ENCODE peak calls at places on chromosomes 2 and 18, in nine cellular contexts. One of them, this sample, is unnamed.

GRCh38 chr18:5294113-5294617 is 1.4 kb downstream of the ZBTB14 start:
- DNase-seq in NCI-H774: no peak
- DNase-seq in left cardiac atrium: peak
- DNase-seq in foreskin fibroblast: no peak
- DNase-seq in MM.1S: no peak
- DNase-seq in T-helper 17 cell: no peak
- DNase-seq in HEK293T: no peak
- DNase-seq in neural progenitor cell: no peak
- DNase-seq in activated CD4-positive, alpha-beta T cell treated with anti-CD3 and anti-CD28 coated beads, Interleukin-2, amount 10 ng/mL, durations not matched to agents 7 days and 5 days: no peak
- DNase-seq in this sample: peak

GRCh38 chr2:29650634-29651097 is 270.7 kb downstream of the ALK start:
- DNase-seq in NCI-H774: no peak
- DNase-seq in left cardiac atrium: no peak
- DNase-seq in foreskin fibroblast: no peak
- DNase-seq in MM.1S: no peak
- DNase-seq in T-helper 17 cell: no peak
- DNase-seq in HEK293T: no peak
- DNase-seq in neural progenitor cell: no peak
- DNase-seq in activated CD4-positive, alpha-beta T cell treated with anti-CD3 and anti-CD28 coated beads, Interleukin-2, amount 10 ng/mL, durations not matched to agents 7 days and 5 days: no peak
- DNase-seq in this sample: no peak

GRCh38 chr2:119428488-119429224 is 3.0 kb upstream of the TMEM37 start:
- DNase-seq in NCI-H774: no peak
- DNase-seq in left cardiac atrium: peak
- DNase-seq in foreskin fibroblast: no peak
- DNase-seq in MM.1S: no peak
- DNase-seq in T-helper 17 cell: no peak
- DNase-seq in HEK293T: no peak
- DNase-seq in neural progenitor cell: no peak
- DNase-seq in activated CD4-positive, alpha-beta T cell treated with anti-CD3 and anti-CD28 coated beads, Interleukin-2, amount 10 ng/mL, durations not matched to agents 7 days and 5 days: no peak
- DNase-seq in this sample: no peak

GRCh38 chr18:70417847-70418246 is 129.0 kb downstream of the SOCS6 start:
- DNase-seq in NCI-H774: no peak
- DNase-seq in left cardiac atrium: no peak
- DNase-seq in foreskin fibroblast: no peak
- DNase-seq in MM.1S: no peak
- DNase-seq in T-helper 17 cell: no peak
- DNase-seq in HEK293T: no peak
- DNase-seq in neural progenitor cell: no peak
- DNase-seq in activated CD4-positive, alpha-beta T cell treated with anti-CD3 and anti-CD28 coated beads, Interleukin-2, amount 10 ng/mL, durations not matched to agents 7 days and 5 days: no peak
- DNase-seq in this sample: no peak

GRCh38 chr2:88591684-88592083 is 35.6 kb downstream of the EIF2AK3 start:
- DNase-seq in NCI-H774: no peak
- DNase-seq in left cardiac atrium: no peak
- DNase-seq in foreskin fibroblast: no peak
- DNase-seq in MM.1S: no peak
- DNase-seq in T-helper 17 cell: no peak
- DNase-seq in HEK293T: no peak
- DNase-seq in neural progenitor cell: no peak
- DNase-seq in activated CD4-positive, alpha-beta T cell treated with anti-CD3 and anti-CD28 coated beads, Interleukin-2, amount 10 ng/mL, durations not matched to agents 7 days and 5 days: no peak
- DNase-seq in this sample: no peak

GRCh38 chr2:239936838-239937581 is 88.1 kb downstream of the NDUFA10 start:
- DNase-seq in NCI-H774: no peak
- DNase-seq in left cardiac atrium: peak
- DNase-seq in foreskin fibroblast: no peak
- DNase-seq in MM.1S: no peak
- DNase-seq in T-helper 17 cell: no peak
- DNase-seq in HEK293T: no peak
- DNase-seq in neural progenitor cell: no peak
- DNase-seq in activated CD4-positive, alpha-beta T cell treated with anti-CD3 and anti-CD28 coated beads, Interleukin-2, amount 10 ng/mL, durations not matched to agents 7 days and 5 days: no peak
- DNase-seq in this sample: no peak

GRCh38 chr2:72149556-72150156 is 2.0 kb upstream of the CYP26B1 start:
- DNase-seq in NCI-H774: no peak
- DNase-seq in left cardiac atrium: peak
- DNase-seq in foreskin fibroblast: no peak
- DNase-seq in MM.1S: no peak
- DNase-seq in T-helper 17 cell: no peak
- DNase-seq in HEK293T: no peak
- DNase-seq in neural progenitor cell: no peak
- DNase-seq in activated CD4-positive, alpha-beta T cell treated with anti-CD3 and anti-CD28 coated beads, Interleukin-2, amount 10 ng/mL, durations not matched to agents 7 days and 5 days: no peak
- DNase-seq in this sample: no peak

GRCh38 chr18:10379511-10379910 is 74.9 kb upstream of the APCDD1 start:
- DNase-seq in NCI-H774: no peak
- DNase-seq in left cardiac atrium: no peak
- DNase-seq in foreskin fibroblast: peak
- DNase-seq in MM.1S: no peak
- DNase-seq in T-helper 17 cell: no peak
- DNase-seq in HEK293T: no peak
- DNase-seq in neural progenitor cell: no peak
- DNase-seq in activated CD4-positive, alpha-beta T cell treated with anti-CD3 and anti-CD28 coated beads, Interleukin-2, amount 10 ng/mL, durations not matched to agents 7 days and 5 days: no peak
- DNase-seq in this sample: no peak

GRCh38 chr2:127614731-127615130 is 31.2 kb upstream of the GPR17 start:
- DNase-seq in NCI-H774: no peak
- DNase-seq in left cardiac atrium: peak
- DNase-seq in foreskin fibroblast: peak
- DNase-seq in MM.1S: no peak
- DNase-seq in T-helper 17 cell: no peak
- DNase-seq in HEK293T: no peak
- DNase-seq in neural progenitor cell: no peak
- DNase-seq in activated CD4-positive, alpha-beta T cell treated with anti-CD3 and anti-CD28 coated beads, Interleukin-2, amount 10 ng/mL, durations not matched to agents 7 days and 5 days: no peak
- DNase-seq in this sample: no peak

GRCh38 chr2:85813978-85814801 is 60.4 kb downstream of the ATOH8 start:
- DNase-seq in NCI-H774: peak
- DNase-seq in left cardiac atrium: peak
- DNase-seq in foreskin fibroblast: peak
- DNase-seq in MM.1S: peak
- DNase-seq in T-helper 17 cell: peak
- DNase-seq in HEK293T: peak
- DNase-seq in neural progenitor cell: peak
- DNase-seq in activated CD4-positive, alpha-beta T cell treated with anti-CD3 and anti-CD28 coated beads, Interleukin-2, amount 10 ng/mL, durations not matched to agents 7 days and 5 days: peak
- DNase-seq in this sample: peak

GRCh38 chr2:236168110-236169067 is at the start of gene GBX2:
- DNase-seq in NCI-H774: peak
- DNase-seq in left cardiac atrium: peak
- DNase-seq in foreskin fibroblast: peak
- DNase-seq in MM.1S: no peak
- DNase-seq in T-helper 17 cell: no peak
- DNase-seq in HEK293T: peak
- DNase-seq in neural progenitor cell: peak
- DNase-seq in activated CD4-positive, alpha-beta T cell treated with anti-CD3 and anti-CD28 coated beads, Interleukin-2, amount 10 ng/mL, durations not matched to agents 7 days and 5 days: no peak
- DNase-seq in this sample: peak

GRCh38 chr2:134198006-134198634 is 55.8 kb upstream of the MGAT5 start:
- DNase-seq in NCI-H774: no peak
- DNase-seq in left cardiac atrium: no peak
- DNase-seq in foreskin fibroblast: no peak
- DNase-seq in MM.1S: no peak
- DNase-seq in T-helper 17 cell: no peak
- DNase-seq in HEK293T: no peak
- DNase-seq in neural progenitor cell: no peak
- DNase-seq in activated CD4-positive, alpha-beta T cell treated with anti-CD3 and anti-CD28 coated beads, Interleukin-2, amount 10 ng/mL, durations not matched to agents 7 days and 5 days: no peak
- DNase-seq in this sample: no peak

GRCh38 chr2:46175409-46175808 is 121.8 kb upstream of the EPAS1 start:
- DNase-seq in NCI-H774: no peak
- DNase-seq in left cardiac atrium: no peak
- DNase-seq in foreskin fibroblast: no peak
- DNase-seq in MM.1S: no peak
- DNase-seq in T-helper 17 cell: no peak
- DNase-seq in HEK293T: no peak
- DNase-seq in neural progenitor cell: no peak
- DNase-seq in activated CD4-positive, alpha-beta T cell treated with anti-CD3 and anti-CD28 coated beads, Interleukin-2, amount 10 ng/mL, durations not matched to agents 7 days and 5 days: no peak
- DNase-seq in this sample: no peak

GRCh38 chr2:173075781-173076556 is at the start of gene MAP3K20:
- DNase-seq in NCI-H774: no peak
- DNase-seq in left cardiac atrium: peak
- DNase-seq in foreskin fibroblast: peak
- DNase-seq in MM.1S: peak
- DNase-seq in T-helper 17 cell: peak
- DNase-seq in HEK293T: peak
- DNase-seq in neural progenitor cell: peak
- DNase-seq in activated CD4-positive, alpha-beta T cell treated with anti-CD3 and anti-CD28 coated beads, Interleukin-2, amount 10 ng/mL, durations not matched to agents 7 days and 5 days: peak
- DNase-seq in this sample: peak

GRCh38 chr2:171800639-171801038 is 93.4 kb downstream of the SLC25A12 start:
- DNase-seq in NCI-H774: no peak
- DNase-seq in left cardiac atrium: no peak
- DNase-seq in foreskin fibroblast: no peak
- DNase-seq in MM.1S: no peak
- DNase-seq in T-helper 17 cell: no peak
- DNase-seq in HEK293T: no peak
- DNase-seq in neural progenitor cell: no peak
- DNase-seq in activated CD4-positive, alpha-beta T cell treated with anti-CD3 and anti-CD28 coated beads, Interleukin-2, amount 10 ng/mL, durations not matched to agents 7 days and 5 days: no peak
- DNase-seq in this sample: no peak

GRCh38 chr18:48032876-48033769 is 102.7 kb upstream of the SMAD2 start:
- DNase-seq in NCI-H774: no peak
- DNase-seq in left cardiac atrium: no peak
- DNase-seq in foreskin fibroblast: peak
- DNase-seq in MM.1S: no peak
- DNase-seq in T-helper 17 cell: no peak
- DNase-seq in HEK293T: no peak
- DNase-seq in neural progenitor cell: no peak
- DNase-seq in activated CD4-positive, alpha-beta T cell treated with anti-CD3 and anti-CD28 coated beads, Interleukin-2, amount 10 ng/mL, durations not matched to agents 7 days and 5 days: no peak
- DNase-seq in this sample: no peak

This sample was measured in HuH-7.5.